ENCODE peak calls at places on chromosomes 1 and 21, in four cellular contexts. G, N, A and C are unnamed samples.
A peak's percentile ranks its signal among the peaks of the same experiment; 100 is the strongest.

GRCh38 chr1:19454265-19455198 is 30.8 kb downstream of the CAPZB start:
- DNase-seq in G (no peak), N (no peak), A (no peak), C (no peak)

GRCh38 chr1:47753808-47754207 is 243.4 kb downstream of the TRABD2B start:
- DNase-seq in G (no peak), N (no peak), A (no peak), C (no peak)

GRCh38 chr1:248359415-248359814 is 2.0 kb upstream of the OR2T4 start:
- DNase-seq in G (no peak), N (no peak), A (no peak), C (no peak)

GRCh38 chr21:39581414-39581813 is 31.3 kb upstream of the B3GALT5 start:
- DNase-seq in G (no peak), N (no peak), A (no peak), C (no peak)

GRCh38 chr21:44461438-44462089 is 6.3 kb downstream of the LRRC3 start:
- DNase-seq in G (peak; percentile 37), N (no peak), A (no peak), C (peak; percentile 35)

GRCh38 chr1:110087812-110088738 is 17.6 kb upstream of the ALX3 start:
- DNase-seq in G (peak; percentile 84), N (peak; percentile 60), A (no peak), C (peak; percentile 54)

GRCh38 chr1:174206148-174206826 is 47.0 kb downstream of the RABGAP1L start:
- DNase-seq in G (no peak), N (no peak), A (no peak), C (no peak)

GRCh38 chr1:59856725-59857338 is 42.1 kb downstream of the HOOK1 start:
- DNase-seq in G (no peak), N (no peak), A (no peak), C (peak; percentile 90)

GRCh38 chr1:172054172-172054571 is 212.9 kb downstream of the DNM3 start:
- DNase-seq in G (no peak), N (no peak), A (no peak), C (no peak)

GRCh38 chr1:71307451-71307850 is 226.6 kb upstream of the ZRANB2 start:
- DNase-seq in G (no peak), N (no peak), A (no peak), C (no peak)
- TF ChIP-seq TCF7 in G (no peak), N (no peak), A (no peak), C (no peak)

GRCh38 chr1:65230741-65231439 is 78.5 kb upstream of the DNAJC6 start:
- DNase-seq in G (peak; percentile 56), N (no peak), A (no peak), C (no peak)

GRCh38 chr1:65232402-65233122 is 76.8 kb upstream of the DNAJC6 start:
- DNase-seq in G (peak; percentile 55), N (no peak), A (no peak), C (no peak)

GRCh38 chr1:65231718-65232330 is 77.5 kb upstream of the DNAJC6 start:
- DNase-seq in G (peak; percentile 65), N (no peak), A (no peak), C (no peak)

GRCh38 chr1:65229201-65229600 is 80.1 kb upstream of the DNAJC6 start:
- DNase-seq in G (no peak), N (no peak), A (no peak), C (no peak)

GRCh38 chr1:65229754-65230339 is 79.5 kb upstream of the DNAJC6 start:
- DNase-seq in G (no peak), N (no peak), A (no peak), C (peak; percentile 26)
- TF ChIP-seq TCF7 in G (no peak), N (no peak), A (no peak), C (no peak)

GRCh38 chr1:51583532-51583931 is 33.4 kb upstream of the OSBPL9 start:
- DNase-seq in G (no peak), N (no peak), A (no peak), C (peak; percentile 19)
- TF ChIP-seq TCF7 in G (no peak), N (no peak), A (no peak), C (no peak)

DNA sequence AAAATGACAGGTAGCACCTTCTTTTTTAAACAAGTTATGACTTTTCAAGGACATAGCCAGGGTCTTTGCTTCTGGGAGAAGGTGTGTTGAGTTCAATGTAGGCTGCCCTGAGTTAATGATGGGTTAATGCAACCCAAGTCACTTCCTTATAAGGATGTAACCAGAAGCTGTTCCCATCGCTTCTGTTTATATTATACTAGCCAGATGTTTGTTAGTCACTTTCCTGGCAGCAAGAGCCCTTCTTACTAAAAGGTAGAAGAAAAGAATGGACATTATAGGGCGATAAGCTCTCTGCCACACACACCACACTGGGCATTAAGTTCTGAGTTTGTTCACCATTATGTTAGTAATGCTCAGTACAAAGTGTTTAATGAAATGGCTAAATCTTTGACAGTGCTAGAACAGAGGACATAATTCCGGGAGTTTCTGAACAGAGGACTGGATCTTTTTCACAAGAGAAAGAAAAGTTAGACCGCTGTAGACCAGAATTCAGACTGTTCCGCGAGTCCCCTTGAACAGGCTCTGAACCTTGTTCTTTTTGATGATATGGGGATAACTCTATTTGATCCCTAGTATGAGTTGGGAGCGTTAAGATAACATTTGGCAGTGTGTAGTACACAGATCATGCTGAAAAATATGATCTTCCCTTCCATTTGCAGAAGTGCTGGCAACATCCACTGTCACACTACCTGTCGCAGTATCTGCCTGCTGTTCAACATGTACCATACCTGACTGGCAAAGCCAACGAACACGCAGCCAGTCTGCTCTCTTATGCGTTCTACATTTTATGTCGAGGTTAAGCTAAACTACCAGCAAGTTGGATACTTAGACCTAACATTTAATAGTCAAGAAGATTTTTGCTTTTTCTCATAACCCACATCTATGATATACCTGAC is 41.0 kb downstream of the DEGS1 start:
- DNase-seq in G (no peak), N (no peak), A (no peak), C (no peak)
- TF ChIP-seq TCF7 in G (no peak), N (no peak), A (no peak), C (no peak)